ENCODE peak calls at places on chromosomes 2 and 18, in eight cellular contexts. N is SK-N-SH; F is B cell; Z is left kidney; X is GM13977; Y is left lung; T is globus pallidus; M is activated CD4-positive, alpha-beta T cell treated with anti-CD3 and anti-CD28 coated beads, Interleukin-2, amount 50 U/mL, for 1 hour. E is an unnamed sample.

GRCh38 chr2:150938586-150938985 is 323.1 kb downstream of the RBM43 start:
- DNase-seq in N (no peak), F (no peak), Z (no peak), X (no peak), Y (no peak), T (no peak), M (no peak), E (no peak)

GRCh38 chr2:148814143-148814852 is 60.7 kb upstream of the KIF5C start:
- DNase-seq in N (no peak), F (no peak), Z (peak), X (no peak), Y (no peak), T (no peak), M (no peak), E (no peak)

GRCh38 chr18:50649821-50650220 is 89.9 kb downstream of the MAPK4 start:
- DNase-seq in N (no peak), F (no peak), Z (peak), X (no peak), Y (peak), T (peak), M (no peak), E (no peak)

GRCh38 chr2:134009440-134009839 is 244.4 kb upstream of the MGAT5 start:
- DNase-seq in N (no peak), F (no peak), Z (no peak), X (no peak), Y (no peak), T (no peak), M (no peak), E (no peak)

GRCh38 chr2:58992062-58992736 is 751.1 kb upstream of the FANCL start:
- DNase-seq in N (no peak), F (no peak), Z (peak), X (no peak), Y (no peak), T (no peak), M (no peak), E (no peak)

GRCh38 chr2:12270876-12271588 is 445.7 kb upstream of the TRIB2 start:
- DNase-seq in N (no peak), F (no peak), Z (no peak), X (no peak), Y (no peak), T (no peak), M (no peak), E (no peak)

GRCh38 chr2:121018136-121019057 is 266.6 kb downstream of the TFCP2L1 start:
- DNase-seq in N (no peak), F (no peak), Z (peak), X (no peak), Y (peak), T (no peak), M (no peak), E (no peak)

GRCh38 chr2:109260886-109261700 is 132.1 kb downstream of the SH3RF3 start:
- DNase-seq in N (no peak), F (no peak), Z (peak), X (no peak), Y (no peak), T (no peak), M (no peak), E (peak)

GRCh38 chr2:25378731-25379490 is 37.2 kb upstream of the DNMT3A start:
- DNase-seq in N (no peak), F (peak), Z (no peak), X (no peak), Y (no peak), T (no peak), M (no peak), E (peak)

GRCh38 chr2:54859416-54859815 is 136.0 kb downstream of the EML6 start:
- DNase-seq in N (no peak), F (no peak), Z (no peak), X (no peak), Y (no peak), T (no peak), M (no peak), E (no peak)

GRCh38 chr2:58180635-58181034 is 60.5 kb downstream of the FANCL start:
- DNase-seq in N (no peak), F (no peak), Z (no peak), X (no peak), Y (no peak), T (no peak), M (no peak), E (no peak)

GRCh38 chr2:222673883-222674282 is 2.4 kb downstream of the MOGAT1 start:
- DNase-seq in N (no peak), F (no peak), Z (no peak), X (no peak), Y (no peak), T (no peak), M (no peak), E (no peak)

GRCh38 chr18:29874519-29875098 is 1167.9 kb downstream of the DSC3 start:
- DNase-seq in N (peak), F (no peak), Z (peak), X (peak), Y (no peak), T (peak), M (no peak), E (no peak)

GRCh38 chr2:160214461-160215055 is 14.5 kb upstream of the ITGB6 start:
- DNase-seq in N (no peak), F (no peak), Z (no peak), X (no peak), Y (peak), T (no peak), M (no peak), E (no peak)

GRCh38 chr2:121260370-121261154 is 24.4 kb downstream of the TFCP2L1 start:
- DNase-seq in N (peak), F (no peak), Z (peak), X (no peak), Y (peak), T (no peak), M (no peak), E (peak)

GRCh38 chr2:234091883-234092282 is 41.4 kb downstream of the SPP2 start:
- DNase-seq in N (no peak), F (no peak), Z (no peak), X (no peak), Y (no peak), T (no peak), M (no peak), E (no peak)

GRCh38 chr2:20225294-20226151 is 593 bp upstream of the SDC1 start:
- DNase-seq in N (no peak), F (no peak), Z (peak), X (peak), Y (peak), T (no peak), M (no peak), E (peak)

GRCh38 chr2:200740907-200741306 is 70.8 kb upstream of the BZW1 start:
- DNase-seq in N (no peak), F (no peak), Z (no peak), X (no peak), Y (no peak), T (no peak), M (no peak), E (no peak)

GRCh38 chr2:76997296-76997695 is 524.9 kb downstream of the LRRTM4 start:
- DNase-seq in N (no peak), F (no peak), Z (no peak), X (no peak), Y (no peak), T (no peak), M (no peak), E (no peak)

GRCh38 chr2:73022024-73022568 is 49.4 kb downstream of the SFXN5 start:
- DNase-seq in N (no peak), F (no peak), Z (no peak), X (no peak), Y (no peak), T (no peak), M (no peak), E (no peak)

GRCh38 chr2:150470435-150470834 is 17.0 kb downstream of the RND3 start:
- DNase-seq in N (no peak), F (no peak), Z (no peak), X (no peak), Y (no peak), T (no peak), M (no peak), E (no peak)

GRCh38 chr2:231300722-231301076 is 94.8 kb upstream of the B3GNT7 start:
- DNase-seq in N (no peak), F (no peak), Z (no peak), X (no peak), Y (no peak), T (no peak), M (no peak), E (no peak)